ENCODE peak calls at places on chromosomes 1 and 21, in nine cellular contexts. X is suprapubic skin, A is A549, L is ascending aorta, M is aorta, P is ovary, R is fibroblast of lung, D is kidney, W is heart right ventricle. H is an unnamed sample.

GRCh38 chr1:175287377-175287776 is 94.8 kb upstream of the KIAA0040 start:
- DNase-seq in X (no peak), A (no peak), L (no peak), M (no peak), P (no peak), R (no peak), D (no peak), W (no peak), H (no peak)

GRCh38 chr1:24114753-24115152 is 2.8 kb upstream of the MYOM3 start:
- DNase-seq in X (no peak), A (no peak), L (no peak), M (peak; percentile 38), P (no peak), R (no peak), D (no peak), W (no peak), H (no peak)

GRCh38 chr1:118841521-118841920 is 146.6 kb downstream of the TBX15 start:
- DNase-seq in X (no peak), A (no peak), L (no peak), M (no peak), P (no peak), R (no peak), D (no peak), W (no peak), H (no peak)

GRCh38 chr1:55535724-55536262 is 320.6 kb upstream of the USP24 start:
- DNase-seq in X (no peak), A (no peak), L (no peak), M (no peak), P (no peak), R (no peak), D (no peak), W (no peak), H (no peak)

GRCh38 chr1:40316595-40317393 is at the start of gene COL9A2:
- DNase-seq in X (no peak), A (peak; percentile 18), L (no peak), M (peak; percentile 84), P (no peak), R (no peak), D (peak; percentile 83), W (no peak), H (no peak)

GRCh38 chr1:34162852-34163766 is 1.9 kb downstream of the CSMD2 start:
- DNase-seq in X (no peak), A (peak; percentile 51), L (peak; percentile 47), M (peak; percentile 93), P (peak; percentile 22), R (peak; percentile 59), D (peak; percentile 89), W (peak; percentile 31), H (peak; percentile 89)

GRCh38 chr1:150162862-150163706 is 13.4 kb downstream of the PLEKHO1 start:
- DNase-seq in X (peak; percentile 88), A (no peak), L (peak; percentile 93), M (peak; percentile 94), P (peak; percentile 83), R (peak; percentile 100), D (peak; percentile 95), W (peak; percentile 90), H (peak; percentile 85)

GRCh38 chr1:115426271-115426771 is 88.3 kb upstream of the NGF start:
- DNase-seq in X (no peak), A (no peak), L (peak; percentile 38), M (peak; percentile 91), P (peak; percentile 30), R (peak; percentile 58), D (peak; percentile 91), W (peak; percentile 87), H (no peak)

GRCh38 chr21:45029298-45029967 is 44.9 kb upstream of the ADARB1 start:
- DNase-seq in X (peak; percentile 55), A (no peak), L (peak; percentile 4), M (peak; percentile 80), P (no peak), R (peak; percentile 44), D (peak; percentile 84), W (no peak), H (no peak)

GRCh38 chr1:1001631-1002300 is 1.9 kb upstream of the HES4 start:
- DNase-seq in X (peak; percentile 83), A (peak; percentile 85), L (no peak), M (peak; percentile 95), P (peak; percentile 85), R (peak; percentile 53), D (peak; percentile 94), W (peak; percentile 83), H (peak; percentile 90)

GRCh38 chr1:17201201-17202021 is 3.5 kb upstream of the PADI1 start:
- DNase-seq in X (peak; percentile 33), A (no peak), L (no peak), M (peak; percentile 33), P (no peak), R (no peak), D (peak; percentile 62), W (no peak), H (peak; percentile 33)

GRCh38 chr1:97145321-97145956 is 423.9 kb downstream of the PTBP2 start:
- DNase-seq in X (no peak), A (no peak), L (no peak), M (no peak), P (no peak), R (peak; percentile 73), D (no peak), W (no peak), H (no peak)

GRCh38 chr1:32863516-32864245 is 7.0 kb downstream of the FNDC5 start:
- DNase-seq in X (no peak), A (no peak), L (no peak), M (peak; percentile 13), P (no peak), R (no peak), D (no peak), W (no peak), H (no peak)

GRCh38 chr21:45768011-45768740 is 124.7 kb downstream of the PCBP3 start:
- DNase-seq in X (no peak), A (no peak), L (no peak), M (peak; percentile 54), P (no peak), R (peak; percentile 21), D (no peak), W (no peak), H (no peak)

GRCh38 chr1:16162163-16162822 is 6.4 kb upstream of the EPHA2 start:
- DNase-seq in X (no peak), A (no peak), L (no peak), M (peak; percentile 73), P (no peak), R (no peak), D (peak; percentile 74), W (no peak), H (no peak)

GRCh38 chr1:158035976-158036583 is 42.6 kb downstream of the KIRREL1 start:
- DNase-seq in X (no peak), A (no peak), L (no peak), M (no peak), P (peak; percentile 58), R (peak; percentile 80), D (no peak), W (peak; percentile 35), H (no peak)

GRCh38 chr1:235941852-235942624 is 75.3 kb upstream of the LYST start:
- DNase-seq in X (no peak), A (no peak), L (no peak), M (no peak), P (no peak), R (peak; percentile 50), D (no peak), W (no peak), H (no peak)

GRCh38 chr1:45037456-45037855 is 25.4 kb downstream of the UROD start:
- DNase-seq in X (no peak), A (no peak), L (no peak), M (no peak), P (no peak), R (no peak), D (no peak), W (no peak), H (no peak)

DNA sequence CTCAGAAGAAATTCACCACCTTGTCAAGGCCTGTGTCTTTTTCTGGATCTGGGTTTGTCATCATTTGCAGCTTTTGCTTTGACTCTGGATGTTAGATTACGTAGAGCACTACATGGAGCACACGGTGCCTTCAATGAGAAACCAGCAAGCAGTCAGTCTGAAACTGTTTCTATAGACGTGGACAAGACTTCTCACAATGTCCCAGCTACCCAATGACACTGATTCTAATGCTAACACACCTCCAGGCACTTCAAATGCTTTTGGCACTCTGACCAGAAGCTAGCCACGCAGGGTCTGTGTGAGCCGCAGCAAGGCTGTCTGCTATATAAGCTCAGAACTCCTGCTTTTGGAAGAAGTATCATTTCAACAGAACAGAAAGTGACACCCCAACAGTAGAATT is 38.2 kb downstream of the ITPKB start:
- DNase-seq in X (no peak), A (no peak), L (no peak), M (no peak), P (no peak), R (no peak), D (no peak), W (no peak), H (no peak)
- H3K4me1 ChIP-seq in X (peaks cover 52% of the 10 kb centered on the region), A (peaks cover 4% of the 10 kb centered on the region), L (no peaks in the 10 kb centered on the region), M (no peaks in the 10 kb centered on the region), P (peaks cover 4% of the 10 kb centered on the region), R (peaks cover 31% of the 10 kb centered on the region), D (peaks cover 21% of the 10 kb centered on the region), W (peaks cover 6% of the 10 kb centered on the region), H (peaks cover 34% of the 10 kb centered on the region)

GRCh38 chr1:53180951-53181350 is 15.7 kb upstream of the CPT2 start:
- DNase-seq in X (no peak), A (no peak), L (no peak), M (no peak), P (no peak), R (no peak), D (no peak), W (no peak), H (no peak)
- H3K4me1 ChIP-seq in X (peaks cover 22% of the 10 kb centered on the region), A (peaks cover 29% of the 10 kb centered on the region), L (no peaks in the 10 kb centered on the region), M (no peaks in the 10 kb centered on the region), P (peaks cover 22% of the 10 kb centered on the region), R (peaks cover 51% of the 10 kb centered on the region), D (peaks cover 3% of the 10 kb centered on the region), W (no peaks in the 10 kb centered on the region), H (peaks cover 23% of the 10 kb centered on the region)

DNA sequence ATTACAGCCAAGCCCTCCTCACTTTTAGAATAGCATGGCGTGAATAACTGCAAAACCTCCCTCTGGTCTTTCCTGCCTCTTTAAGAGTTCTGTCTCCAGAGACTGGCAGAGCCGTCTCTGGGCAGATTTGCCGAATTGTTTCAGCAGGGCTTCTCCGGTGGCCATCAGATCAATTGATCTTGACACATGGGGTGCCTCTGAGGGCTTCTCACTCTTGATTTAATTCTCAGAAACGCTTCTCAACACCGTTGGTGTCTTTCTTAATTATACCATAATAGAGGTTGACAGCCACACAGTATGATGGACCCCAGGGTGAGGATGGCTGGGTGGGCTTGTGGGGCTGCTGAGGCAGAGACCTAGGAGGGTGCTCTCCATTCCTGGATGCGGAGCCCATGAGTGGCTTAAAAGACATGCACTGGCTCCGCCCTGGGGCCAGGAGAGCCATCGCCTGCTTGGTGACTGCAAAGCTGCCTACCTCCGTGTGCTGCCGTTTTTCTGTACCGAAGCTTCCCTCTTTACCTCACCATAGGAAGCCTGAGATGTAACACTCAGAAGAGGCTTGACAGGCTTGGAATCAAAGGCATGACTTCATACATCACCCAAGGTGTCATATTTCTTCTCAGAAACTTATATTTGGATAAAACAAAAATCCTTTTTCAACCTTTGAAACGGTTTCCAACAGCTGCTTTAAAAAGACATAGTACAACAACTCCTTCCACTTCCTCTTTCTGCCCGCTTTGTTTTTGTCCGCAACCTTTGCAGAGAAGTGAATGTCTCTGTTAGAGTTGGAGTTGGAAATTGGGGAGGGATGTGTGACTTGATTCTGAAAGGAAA is 82.9 kb downstream of the GALNT2 start:
- DNase-seq in X (no peak), A (no peak), L (no peak), M (peak; percentile 76), P (no peak), R (no peak), D (no peak), W (no peak), H (no peak)
- H3K4me1 ChIP-seq in X (peaks cover 14% of the 10 kb centered on the region), A (no peaks in the 10 kb centered on the region), L (peaks cover 16% of the 10 kb centered on the region), M (peaks cover 5% of the 10 kb centered on the region), P (peaks cover 15% of the 10 kb centered on the region), R (no peaks in the 10 kb centered on the region), D (peaks cover 4% of the 10 kb centered on the region), W (peaks cover 8% of the 10 kb centered on the region), H (peaks cover 26% of the 10 kb centered on the region)

GRCh38 chr1:3350441-3351261 is 103.8 kb upstream of the ARHGEF16 start:
- DNase-seq in X (no peak), A (no peak), L (peak; percentile 50), M (peak; percentile 91), P (peak; percentile 54), R (no peak), D (no peak), W (peak; percentile 63), H (no peak)
- H3K4me1 ChIP-seq in X (peaks cover 30% of the 10 kb centered on the region), A (no peaks in the 10 kb centered on the region), L (peaks cover 73% of the 10 kb centered on the region), M (peaks cover 3% of the 10 kb centered on the region), P (peaks cover 23% of the 10 kb centered on the region), R (no peaks in the 10 kb centered on the region), D (peaks cover 32% of the 10 kb centered on the region), W (peaks cover 36% of the 10 kb centered on the region), H (peaks cover 8% of the 10 kb centered on the region)

H was measured in upper lobe of right lung.